ENCODE peak calls at places on chromosome 10, in six cellular contexts. One of them, this sample, is unnamed.

GRCh38 chr10:95480102-95480900 is 80.9 kb downstream of the SORBS1 start:
- DNase-seq in pancreas: no peak
- DNase-seq in lung: no peak
- DNase-seq in dorsolateral prefrontal cortex: no peak
- DNase-seq in upper lobe of right lung: no peak
- DNase-seq in fibroblast of lung: no peak
- DNase-seq in this sample: no peak

GRCh38 chr10:72622271-72622670 is 3.6 kb downstream of the MICU1 start:
- DNase-seq in dorsolateral prefrontal cortex: no peak
- DNase-seq in upper lobe of right lung: no peak
- DNase-seq in lung: no peak
- DNase-seq in pancreas: no peak
- DNase-seq in fibroblast of lung: no peak
- DNase-seq in this sample: no peak

GRCh38 chr10:94279835-94280709 is 82.7 kb downstream of the NOC3L start:
- DNase-seq in fibroblast of lung: peak; percentile 57
- DNase-seq in dorsolateral prefrontal cortex: no peak
- DNase-seq in lung: peak; percentile 37
- DNase-seq in pancreas: peak; percentile 43
- DNase-seq in upper lobe of right lung: peak; percentile 74
- DNase-seq in this sample: no peak

GRCh38 chr10:98405422-98405821 is 9.6 kb downstream of the PYROXD2 start:
- DNase-seq in dorsolateral prefrontal cortex: no peak
- DNase-seq in upper lobe of right lung: no peak
- DNase-seq in pancreas: no peak
- DNase-seq in lung: no peak
- DNase-seq in fibroblast of lung: peak; percentile 80
- DNase-seq in this sample: no peak

GRCh38 chr10:95242581-95243317 is 48.1 kb downstream of the PDLIM1 start:
- DNase-seq in pancreas: peak; percentile 42
- DNase-seq in lung: no peak
- DNase-seq in dorsolateral prefrontal cortex: peak; percentile 25
- DNase-seq in fibroblast of lung: peak; percentile 69
- DNase-seq in upper lobe of right lung: no peak
- DNase-seq in this sample: no peak

GRCh38 chr10:59877191-59877671 is 29.1 kb downstream of the CCDC6 start:
- DNase-seq in lung: no peak
- DNase-seq in dorsolateral prefrontal cortex: no peak
- DNase-seq in pancreas: no peak
- DNase-seq in fibroblast of lung: peak; percentile 29
- DNase-seq in upper lobe of right lung: no peak
- DNase-seq in this sample: no peak

GRCh38 chr10:89301721-89302445 is at the start of gene IFIT2:
- DNase-seq in pancreas: no peak
- DNase-seq in dorsolateral prefrontal cortex: no peak
- DNase-seq in lung: no peak
- DNase-seq in fibroblast of lung: peak; percentile 82
- DNase-seq in upper lobe of right lung: no peak
- DNase-seq in this sample: peak; percentile 43

GRCh38 chr10:86483664-86484063 is 37.9 kb downstream of the WAPL start:
- DNase-seq in lung: no peak
- DNase-seq in upper lobe of right lung: no peak
- DNase-seq in dorsolateral prefrontal cortex: no peak
- DNase-seq in pancreas: no peak
- DNase-seq in fibroblast of lung: no peak
- DNase-seq in this sample: no peak

GRCh38 chr10:101493782-101494281 is 94.2 kb downstream of the POLL start:
- DNase-seq in lung: no peak
- DNase-seq in pancreas: no peak
- DNase-seq in fibroblast of lung: no peak
- DNase-seq in upper lobe of right lung: no peak
- DNase-seq in dorsolateral prefrontal cortex: no peak
- DNase-seq in this sample: no peak

GRCh38 chr10:293636-294035 is 158.4 kb downstream of the ZMYND11 start:
- DNase-seq in fibroblast of lung: no peak
- DNase-seq in upper lobe of right lung: no peak
- DNase-seq in lung: no peak
- DNase-seq in dorsolateral prefrontal cortex: no peak
- DNase-seq in pancreas: no peak
- DNase-seq in this sample: no peak

GRCh38 chr10:12500406-12501303 is 151.3 kb downstream of the CAMK1D start:
- DNase-seq in lung: no peak
- DNase-seq in pancreas: no peak
- DNase-seq in dorsolateral prefrontal cortex: no peak
- DNase-seq in upper lobe of right lung: peak; percentile 22
- DNase-seq in fibroblast of lung: no peak
- DNase-seq in this sample: peak; percentile 16

GRCh38 chr10:45373003-45373782 is 823 bp upstream of the ALOX5 start:
- DNase-seq in fibroblast of lung: no peak
- DNase-seq in upper lobe of right lung: peak; percentile 78
- DNase-seq in pancreas: peak; percentile 34
- DNase-seq in dorsolateral prefrontal cortex: peak; percentile 20
- DNase-seq in lung: no peak
- DNase-seq in this sample: no peak

GRCh38 chr10:59098387-59098786 is 78.1 kb upstream of the PHYHIPL start:
- DNase-seq in pancreas: no peak
- DNase-seq in fibroblast of lung: peak; percentile 95
- DNase-seq in lung: peak; percentile 29
- DNase-seq in dorsolateral prefrontal cortex: no peak
- DNase-seq in upper lobe of right lung: no peak
- DNase-seq in this sample: peak; percentile 57

GRCh38 chr10:26216577-26216948 is at the start of gene GAD2:
- DNase-seq in upper lobe of right lung: no peak
- DNase-seq in lung: no peak
- DNase-seq in fibroblast of lung: no peak
- DNase-seq in pancreas: no peak
- DNase-seq in dorsolateral prefrontal cortex: no peak
- DNase-seq in this sample: no peak

GRCh38 chr10:52030051-52030867 is 283.8 kb upstream of the DKK1 start:
- DNase-seq in lung: no peak
- DNase-seq in pancreas: no peak
- DNase-seq in fibroblast of lung: peak; percentile 50
- DNase-seq in dorsolateral prefrontal cortex: no peak
- DNase-seq in upper lobe of right lung: no peak
- DNase-seq in this sample: no peak

GRCh38 chr10:23157239-23157661 is 34.9 kb upstream of the PTF1A start:
- DNase-seq in dorsolateral prefrontal cortex: no peak
- DNase-seq in pancreas: no peak
- DNase-seq in fibroblast of lung: no peak
- DNase-seq in upper lobe of right lung: no peak
- DNase-seq in lung: no peak
- DNase-seq in this sample: no peak

GRCh38 chr10:32413513-32413912 is 32.4 kb upstream of the CCDC7 start:
- DNase-seq in pancreas: no peak
- DNase-seq in upper lobe of right lung: no peak
- DNase-seq in lung: no peak
- DNase-seq in fibroblast of lung: peak; percentile 73
- DNase-seq in dorsolateral prefrontal cortex: no peak
- DNase-seq in this sample: peak; percentile 82

GRCh38 chr10:16909271-16909767 is 92.1 kb upstream of the RSU1 start:
- DNase-seq in lung: no peak
- DNase-seq in dorsolateral prefrontal cortex: no peak
- DNase-seq in pancreas: no peak
- DNase-seq in upper lobe of right lung: no peak
- DNase-seq in fibroblast of lung: no peak
- DNase-seq in this sample: no peak

GRCh38 chr10:81414038-81414437 is 461.0 kb upstream of the NRG3 start:
- DNase-seq in fibroblast of lung: no peak
- DNase-seq in upper lobe of right lung: no peak
- DNase-seq in dorsolateral prefrontal cortex: no peak
- DNase-seq in lung: no peak
- DNase-seq in pancreas: no peak
- DNase-seq in this sample: no peak

GRCh38 chr10:75180592-75180991 is 30.0 kb upstream of the VDAC2 start:
- DNase-seq in upper lobe of right lung: no peak
- DNase-seq in fibroblast of lung: no peak
- DNase-seq in lung: no peak
- DNase-seq in dorsolateral prefrontal cortex: no peak
- DNase-seq in pancreas: no peak
- DNase-seq in this sample: no peak

GRCh38 chr10:47028466-47028865 is 117.2 kb downstream of the PTPN20 start:
- DNase-seq in pancreas: no peak
- DNase-seq in dorsolateral prefrontal cortex: no peak
- DNase-seq in upper lobe of right lung: peak; percentile 48
- DNase-seq in fibroblast of lung: no peak
- DNase-seq in lung: no peak
- DNase-seq in this sample: no peak

GRCh38 chr10:28180654-28181053 is 122.2 kb downstream of the MPP7 start:
- DNase-seq in upper lobe of right lung: no peak
- DNase-seq in dorsolateral prefrontal cortex: no peak
- DNase-seq in fibroblast of lung: no peak
- DNase-seq in lung: no peak
- DNase-seq in pancreas: no peak
- DNase-seq in this sample: no peak

GRCh38 chr10:18179901-18180300 is 39.7 kb downstream of the CACNB2 start:
- DNase-seq in upper lobe of right lung: no peak
- DNase-seq in fibroblast of lung: peak; percentile 90
- DNase-seq in dorsolateral prefrontal cortex: peak; percentile 47
- DNase-seq in lung: no peak
- DNase-seq in pancreas: peak; percentile 35
- DNase-seq in this sample: peak; percentile 72

GRCh38 chr10:90787906-90788491 is 69.8 kb downstream of the HTR7 start:
- DNase-seq in pancreas: no peak
- DNase-seq in upper lobe of right lung: no peak
- DNase-seq in dorsolateral prefrontal cortex: no peak
- DNase-seq in fibroblast of lung: peak; percentile 57
- DNase-seq in lung: no peak
- DNase-seq in this sample: no peak

GRCh38 chr10:96720422-96721206 is at the start of gene PIK3AP1:
- DNase-seq in lung: peak; percentile 52
- DNase-seq in fibroblast of lung: no peak
- DNase-seq in pancreas: peak; percentile 76
- DNase-seq in dorsolateral prefrontal cortex: no peak
- DNase-seq in upper lobe of right lung: peak; percentile 88
- DNase-seq in this sample: no peak

GRCh38 chr10:63703113-63703670 is 182.0 kb downstream of the REEP3 start:
- DNase-seq in upper lobe of right lung: no peak
- DNase-seq in dorsolateral prefrontal cortex: no peak
- DNase-seq in lung: no peak
- DNase-seq in pancreas: peak; percentile 45
- DNase-seq in fibroblast of lung: peak; percentile 76
- DNase-seq in this sample: no peak

GRCh38 chr10:20890009-20890408 is 7.1 kb downstream of the NEBL start:
- DNase-seq in pancreas: no peak
- DNase-seq in lung: no peak
- DNase-seq in fibroblast of lung: no peak
- DNase-seq in upper lobe of right lung: no peak
- DNase-seq in dorsolateral prefrontal cortex: no peak
- DNase-seq in this sample: no peak

GRCh38 chr10:79401015-79401921 is 44.2 kb downstream of the ZCCHC24 start:
- DNase-seq in pancreas: no peak
- DNase-seq in lung: no peak
- DNase-seq in dorsolateral prefrontal cortex: peak; percentile 63
- DNase-seq in fibroblast of lung: peak; percentile 85
- DNase-seq in upper lobe of right lung: no peak
- DNase-seq in this sample: no peak

GRCh38 chr10:110192552-110192951 is 14.9 kb upstream of the MXI1 start:
- DNase-seq in pancreas: no peak
- DNase-seq in fibroblast of lung: no peak
- DNase-seq in upper lobe of right lung: no peak
- DNase-seq in dorsolateral prefrontal cortex: no peak
- DNase-seq in lung: no peak
- DNase-seq in this sample: no peak
- TF ChIP-seq CTCF in pancreas: no peak
- TF ChIP-seq CTCF in fibroblast of lung: no peak
- TF ChIP-seq CTCF in upper lobe of right lung: no peak
- TF ChIP-seq CTCF in dorsolateral prefrontal cortex: no peak
- TF ChIP-seq CTCF in lung: no peak
- TF ChIP-seq CTCF in this sample: no peak

DNA sequence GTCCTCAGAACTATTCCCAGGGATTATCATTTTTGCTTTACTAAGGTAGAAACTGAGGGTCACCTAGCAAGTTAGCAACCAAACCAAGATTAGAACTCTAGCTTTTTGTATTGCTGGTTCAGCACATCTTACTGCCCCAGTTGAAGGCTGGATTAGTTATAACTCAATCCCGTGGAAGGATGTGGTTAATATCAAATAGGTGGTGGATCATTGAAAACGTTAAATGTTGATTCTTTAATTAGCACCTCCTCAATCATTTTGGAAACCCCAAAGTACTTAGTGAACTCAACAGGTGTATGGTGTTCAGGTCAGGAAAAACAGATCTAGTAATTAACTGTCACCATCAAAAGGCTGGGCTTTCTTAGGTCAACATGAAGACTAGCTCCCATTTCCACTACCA is 152.4 kb downstream of the ARID5B start:
- DNase-seq in fibroblast of lung: no peak
- DNase-seq in upper lobe of right lung: no peak
- DNase-seq in pancreas: no peak
- DNase-seq in dorsolateral prefrontal cortex: no peak
- DNase-seq in lung: no peak
- DNase-seq in this sample: no peak
- H3K4me3 ChIP-seq in fibroblast of lung: peak overlapping the region; percentile 99
- H3K4me3 ChIP-seq in upper lobe of right lung: peak overlapping the region; percentile 9
- H3K4me3 ChIP-seq in pancreas: no peak overlapping the region
- H3K4me3 ChIP-seq in dorsolateral prefrontal cortex: peak overlapping the region; percentile 75
- H3K4me3 ChIP-seq in lung: no peak overlapping the region
- H3K4me3 ChIP-seq in this sample: no peak overlapping the region

GRCh38 chr10:84204122-84204521 is 9.8 kb downstream of the CDHR1 start:
- DNase-seq in dorsolateral prefrontal cortex: no peak
- DNase-seq in pancreas: no peak
- DNase-seq in fibroblast of lung: no peak
- DNase-seq in upper lobe of right lung: no peak
- DNase-seq in lung: no peak
- DNase-seq in this sample: no peak
- TF ChIP-seq CTCF in dorsolateral prefrontal cortex: no peak
- TF ChIP-seq CTCF in pancreas: no peak
- TF ChIP-seq CTCF in fibroblast of lung: no peak
- TF ChIP-seq CTCF in upper lobe of right lung: peak; percentile 21
- TF ChIP-seq CTCF in lung: no peak
- TF ChIP-seq CTCF in this sample: peak; percentile 30

DNA sequence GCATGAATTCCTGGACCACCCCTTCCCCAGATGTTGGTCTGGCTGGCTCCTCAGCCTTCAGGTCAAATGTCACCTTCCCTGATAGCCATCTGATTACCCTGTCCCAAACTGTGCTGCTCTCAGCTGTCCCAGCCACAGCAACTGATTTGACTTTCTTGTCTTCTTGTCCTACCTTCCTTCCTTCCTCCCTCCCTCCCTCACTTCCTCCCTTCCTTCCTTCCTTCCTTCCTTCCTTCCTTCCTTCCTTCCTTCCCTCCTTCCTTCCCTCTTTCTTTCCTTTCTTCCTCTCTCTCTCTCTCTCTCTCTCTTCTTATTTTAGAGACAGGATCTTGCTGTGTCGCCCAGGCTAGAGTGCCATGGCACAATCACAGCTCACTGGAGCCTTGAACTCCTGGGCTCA is 242.5 kb downstream of the RPS24 start:
- DNase-seq in upper lobe of right lung: no peak
- DNase-seq in fibroblast of lung: no peak
- DNase-seq in pancreas: no peak
- DNase-seq in lung: no peak
- DNase-seq in dorsolateral prefrontal cortex: no peak
- DNase-seq in this sample: no peak
- H3K4me3 ChIP-seq in upper lobe of right lung: no peak overlapping the region
- H3K4me3 ChIP-seq in fibroblast of lung: no peak overlapping the region
- H3K4me3 ChIP-seq in pancreas: no peak overlapping the region
- H3K4me3 ChIP-seq in lung: no peak overlapping the region
- H3K4me3 ChIP-seq in dorsolateral prefrontal cortex: no peak overlapping the region
- H3K4me3 ChIP-seq in this sample: no peak overlapping the region

GRCh38 chr10:115141254-115141653 is 48.1 kb downstream of the ATRNL1 start:
- DNase-seq in dorsolateral prefrontal cortex: no peak
- DNase-seq in pancreas: no peak
- DNase-seq in fibroblast of lung: peak; percentile 48
- DNase-seq in lung: no peak
- DNase-seq in upper lobe of right lung: no peak
- DNase-seq in this sample: peak; percentile 8
- TF ChIP-seq CTCF in dorsolateral prefrontal cortex: peak; percentile 41
- TF ChIP-seq CTCF in pancreas: no peak
- TF ChIP-seq CTCF in fibroblast of lung: no peak
- TF ChIP-seq CTCF in lung: no peak
- TF ChIP-seq CTCF in upper lobe of right lung: peak; percentile 34
- TF ChIP-seq CTCF in this sample: peak; percentile 37

This sample was measured in astrocyte of the cerebellum.